ENCODE peak calls at places on chromosome 12, in six cellular contexts. A is CD4-positive, CD25-positive, alpha-beta regulatory T cell; T is astrocyte; R is neural progenitor cell; M is spleen; N is thyroid gland. O is an unnamed sample.

GRCh38 chr12:94053676-94054075 is 94.7 kb upstream of the PLXNC1 start:
- DNase-seq in R (no peak), T (no peak), N (no peak), A (no peak), M (no peak), O (no peak)

GRCh38 chr12:95790025-95790911 is at the start of gene NTN4:
- DNase-seq in M (peak; percentile 85), A (no peak), N (peak; percentile 29), T (no peak), R (peak; percentile 68), O (peak; percentile 17)

GRCh38 chr12:112992541-112993398 is 14.5 kb downstream of the OAS2 start:
- DNase-seq in N (peak; percentile 45), R (peak; percentile 74), T (peak; percentile 27), A (peak; percentile 62), M (no peak), O (peak; percentile 52)

GRCh38 chr12:20455001-20455706 is 86.8 kb downstream of the PDE3A start:
- DNase-seq in M (no peak), T (peak; percentile 76), R (no peak), N (no peak), A (no peak), O (no peak)

GRCh38 chr12:64699504-64700115 is 59.6 kb downstream of the GNS start:
- DNase-seq in A (no peak), N (no peak), T (no peak), M (peak; percentile 86), R (no peak), O (no peak)

GRCh38 chr12:97168804-97169203 is 261.7 kb downstream of the NEDD1 start:
- DNase-seq in T (peak; percentile 8), M (no peak), R (no peak), N (no peak), A (no peak), O (no peak)

GRCh38 chr12:40853221-40853620 is 161.0 kb downstream of the CNTN1 start:
- DNase-seq in M (no peak), N (no peak), R (no peak), A (no peak), T (no peak), O (no peak)

GRCh38 chr12:132239796-132240668 is 89.4 kb downstream of the GALNT9 start:
- DNase-seq in T (no peak), A (no peak), M (peak; percentile 61), R (no peak), N (no peak), O (no peak)

GRCh38 chr12:58268080-58268479 is 326.7 kb downstream of the ATP23 start:
- DNase-seq in A (no peak), N (no peak), T (no peak), M (no peak), R (no peak), O (no peak)

GRCh38 chr12:56119361-56119796 is 1.3 kb downstream of the ZC3H10 start:
- DNase-seq in R (peak; percentile 87), A (peak; percentile 79), T (peak; percentile 82), M (no peak), N (peak; percentile 85), O (peak; percentile 61)

GRCh38 chr12:127245009-127245408 is 1022.0 kb upstream of the TMEM132C start:
- DNase-seq in T (peak; percentile 37), R (no peak), N (no peak), M (no peak), A (no peak), O (no peak)

GRCh38 chr12:24045816-24046257 is 96.4 kb upstream of the SOX5 start:
- DNase-seq in M (no peak), N (no peak), T (peak; percentile 90), R (no peak), A (no peak), O (no peak)

GRCh38 chr12:63206908-63207307 is 55.9 kb upstream of the AVPR1A start:
- DNase-seq in N (peak; percentile 30), M (no peak), R (no peak), A (no peak), T (no peak), O (no peak)

GRCh38 chr12:75315518-75315917 is 14.6 kb downstream of the CAPS2 start:
- DNase-seq in T (peak; percentile 76), M (no peak), N (no peak), R (no peak), A (no peak), O (no peak)

GRCh38 chr12:124737772-124738635 is 125.7 kb downstream of the SCARB1 start:
- DNase-seq in R (no peak), M (no peak), N (no peak), T (peak; percentile 74), A (no peak), O (no peak)

GRCh38 chr12:88575361-88575959 is 4.8 kb downstream of the KITLG start:
- DNase-seq in A (no peak), N (no peak), M (no peak), R (no peak), T (no peak), O (no peak)

GRCh38 chr12:54997914-54998507 is 13.4 kb upstream of the TESPA1 start:
- DNase-seq in T (no peak), M (no peak), R (peak; percentile 30), A (no peak), N (no peak), O (no peak)

GRCh38 chr12:31868980-31869379 is 90.2 kb upstream of the RESF1 start:
- DNase-seq in A (no peak), N (peak; percentile 76), R (no peak), M (no peak), T (peak; percentile 36), O (no peak)

GRCh38 chr12:65944637-65945036 is 120.4 kb downstream of the HMGA2 start:
- DNase-seq in T (no peak), N (no peak), M (no peak), A (no peak), R (no peak), O (no peak)

DNA sequence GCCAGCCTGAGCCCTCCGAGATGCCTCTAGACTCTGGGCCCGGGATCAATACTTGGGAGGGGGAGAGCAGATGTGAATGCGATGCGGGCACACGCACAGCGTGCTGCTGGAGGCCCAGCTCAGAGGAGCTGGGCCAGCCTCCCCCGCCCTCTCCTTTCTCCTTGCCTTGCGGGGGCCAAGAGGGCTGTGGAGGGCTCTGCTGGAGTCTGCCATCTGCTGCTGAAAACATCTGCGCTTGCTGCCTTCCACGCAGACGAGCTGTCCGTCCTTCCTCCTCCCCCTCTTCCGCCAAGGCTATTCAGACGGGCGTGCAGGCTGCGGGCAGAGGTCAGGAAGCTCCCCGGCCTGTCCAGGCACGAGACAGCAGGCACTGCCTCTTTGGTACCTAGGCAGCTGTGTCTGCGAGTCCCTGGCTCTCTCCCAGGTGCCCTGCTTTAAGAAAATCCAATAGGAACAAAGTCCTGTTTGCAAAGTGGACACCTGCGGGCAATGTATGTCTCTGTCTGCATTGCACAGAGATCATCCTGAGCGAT is 75.2 kb downstream of the SPRING1 start:
- DNase-seq in N (peak; percentile 56), M (no peak), R (peak; percentile 80), T (peak; percentile 17), A (no peak), O (no peak)
- H3K4me3 ChIP-seq in N (no peak overlapping the region), M (no peak overlapping the region), R (no peak overlapping the region), T (no peak overlapping the region), A (no peak overlapping the region), O (no peak overlapping the region)

DNA sequence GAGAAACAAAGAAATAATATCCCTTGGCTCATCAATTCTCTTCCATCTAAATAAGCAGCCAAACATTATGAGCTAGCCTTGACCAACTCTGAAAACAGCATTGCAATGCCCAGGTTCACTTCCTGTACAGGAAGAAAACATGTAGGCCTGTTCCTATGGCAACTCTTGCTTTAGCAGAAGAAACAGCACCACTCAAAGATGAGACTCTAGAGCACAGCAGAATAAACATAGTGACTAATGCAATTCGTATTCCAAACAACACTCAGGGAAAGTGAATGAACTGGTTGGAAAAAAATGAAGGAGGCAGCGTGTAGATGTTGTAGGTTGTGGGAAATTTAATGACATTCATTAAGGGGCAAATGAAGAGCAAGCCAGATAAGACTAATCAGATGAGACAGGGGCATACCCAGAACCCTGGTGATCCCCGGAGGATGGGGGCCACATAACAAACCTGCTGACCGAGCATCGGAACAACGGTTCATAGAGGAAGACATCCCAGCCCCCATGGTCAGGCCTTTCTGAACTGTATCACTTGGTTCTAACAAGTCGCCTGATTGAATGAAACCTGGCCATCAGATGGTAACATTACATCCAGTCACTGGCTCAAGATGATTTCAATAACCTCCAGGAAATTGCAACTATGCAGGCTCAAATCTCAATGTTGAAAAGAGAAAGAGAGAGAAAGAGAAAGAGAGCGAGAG is 9.0 kb downstream of the ARHGDIB start:
- DNase-seq in R (no peak), N (peak; percentile 35), T (peak; percentile 96), A (peak; percentile 86), M (peak; percentile 73), O (peak; percentile 85)
- H3K27ac ChIP-seq in R (no peak overlapping the region), N (peak overlapping the region; percentile 91), T (peak overlapping the region; percentile 80), A (peak overlapping the region; percentile 99), M (peak overlapping the region; percentile 63), O (peak overlapping the region; percentile 96)

GRCh38 chr12:57237653-57237951 is 8.1 kb downstream of the SHMT2 start:
- DNase-seq in T (no peak), R (no peak), M (no peak), N (no peak), A (no peak), O (no peak)

GRCh38 chr12:57236925-57237652 is 7.6 kb downstream of the SHMT2 start:
- DNase-seq in M (peak; percentile 74), N (no peak), A (peak; percentile 46), T (no peak), R (no peak), O (no peak)

GRCh38 chr12:57235728-57236131 is 6.2 kb downstream of the SHMT2 start:
- DNase-seq in A (no peak), N (no peak), M (peak; percentile 63), R (no peak), T (no peak), O (no peak)

GRCh38 chr12:57235012-57235727 is 5.7 kb downstream of the SHMT2 start:
- DNase-seq in N (peak; percentile 12), R (peak; percentile 50), T (no peak), A (peak; percentile 56), M (peak; percentile 86), O (no peak)

GRCh38 chr12:57236224-57236924 is 6.9 kb downstream of the SHMT2 start:
- DNase-seq in R (peak; percentile 84), N (no peak), T (no peak), A (no peak), M (peak; percentile 84), O (no peak)
- H3K4me1 ChIP-seq in R (peaks cover 52% of the 10 kb centered on the region), N (peaks cover 14% of the 10 kb centered on the region), T (peaks cover 29% of the 10 kb centered on the region), A (peaks cover 98% of the 10 kb centered on the region), M (peaks cover 93% of the 10 kb centered on the region), O (peaks cover 25% of the 10 kb centered on the region)

DNA sequence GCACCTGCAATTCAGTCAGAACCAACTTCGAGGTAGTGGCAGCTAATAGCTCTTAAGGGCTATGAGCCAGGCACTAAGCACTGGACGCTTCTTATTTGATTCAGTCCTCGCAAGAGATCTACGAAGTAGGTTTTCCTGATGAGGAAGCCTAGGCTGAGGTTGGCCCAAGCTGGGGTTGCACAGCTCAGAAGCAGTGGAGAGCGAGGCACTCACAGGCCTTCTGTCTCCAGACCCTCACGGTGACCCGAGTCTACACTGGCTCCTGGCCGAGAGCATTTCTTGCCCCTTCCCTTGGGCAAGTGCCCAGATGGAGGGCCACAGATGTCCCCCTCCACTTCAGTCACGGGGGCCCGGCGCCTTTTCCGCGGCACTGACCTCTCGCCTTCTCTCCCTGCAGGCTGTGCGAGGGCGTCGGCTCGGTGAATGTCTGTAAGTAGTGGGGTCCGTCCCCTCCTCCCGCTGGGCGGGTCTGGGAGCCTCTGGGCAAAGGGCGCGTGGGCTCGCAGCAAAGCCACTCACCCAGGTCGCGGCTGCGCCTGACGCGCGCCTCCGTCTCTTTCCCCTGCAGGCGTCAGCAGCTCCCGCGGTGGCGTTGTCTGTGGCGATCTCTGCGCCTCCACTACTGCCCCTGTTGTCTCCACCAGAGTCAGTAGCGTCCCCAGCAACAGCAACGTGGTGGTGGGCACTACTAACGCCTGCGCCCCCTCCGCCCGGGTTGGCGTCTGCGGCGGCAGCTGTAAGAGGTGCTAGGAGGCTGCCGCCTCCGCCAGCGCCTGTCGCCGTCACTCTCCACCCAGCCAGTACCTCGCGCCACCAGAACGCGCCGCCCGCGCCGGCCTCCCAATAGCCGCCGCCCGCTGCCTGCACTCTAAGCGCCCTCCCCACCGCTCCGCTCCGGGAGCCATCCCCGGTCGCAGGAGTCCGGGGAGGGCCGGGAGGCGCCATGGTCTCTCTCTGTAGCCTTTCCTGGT is 13.1 kb downstream of the KRT83 start:
- DNase-seq in M (peak; percentile 76), N (peak; percentile 87), A (peak; percentile 23), R (peak; percentile 88), T (peak; percentile 34), O (no peak)
- H3K4me3 ChIP-seq in M (peak overlapping the region; percentile 30), N (peak overlapping the region; percentile 40), A (no peak overlapping the region), R (peak overlapping the region; percentile 54), T (peak overlapping the region; percentile 57), O (no peak overlapping the region)